ENCODE peak calls at places on chromosomes 3 and 15, in six cellular contexts. One of them, this sample, is unnamed.
A peak's percentile ranks its signal among the peaks of the same experiment; 100 is the strongest.

GRCh38 chr3:35198857-35199256 is 440.5 kb upstream of the ARPP21 start:
- DNase-seq in T-helper 2 cell: no peak
- DNase-seq in activated naive CD4-positive, alpha-beta T cell treated with anti-CD3 and anti-CD28 coated beads, Interleukin-2, amount 10 ng/mL, durations not matched to agents 7 days and 5 days: no peak
- DNase-seq in GM13977: no peak
- DNase-seq in RWPE1: no peak
- DNase-seq in suprapubic skin: no peak
- DNase-seq in this sample: no peak

GRCh38 chr15:26772588-26773484 is at the start of gene GABRB3:
- DNase-seq in T-helper 2 cell: no peak
- DNase-seq in activated naive CD4-positive, alpha-beta T cell treated with anti-CD3 and anti-CD28 coated beads, Interleukin-2, amount 10 ng/mL, durations not matched to agents 7 days and 5 days: no peak
- DNase-seq in GM13977: peak; percentile 34
- DNase-seq in RWPE1: no peak
- DNase-seq in suprapubic skin: no peak
- DNase-seq in this sample: no peak

GRCh38 chr3:126252373-126252772 is 72.0 kb upstream of the ALDH1L1 start:
- DNase-seq in T-helper 2 cell: no peak
- DNase-seq in activated naive CD4-positive, alpha-beta T cell treated with anti-CD3 and anti-CD28 coated beads, Interleukin-2, amount 10 ng/mL, durations not matched to agents 7 days and 5 days: no peak
- DNase-seq in GM13977: no peak
- DNase-seq in RWPE1: no peak
- DNase-seq in suprapubic skin: no peak
- DNase-seq in this sample: no peak

GRCh38 chr15:65081758-65082157 is 5.2 kb downstream of the KBTBD13 start:
- DNase-seq in T-helper 2 cell: no peak
- DNase-seq in activated naive CD4-positive, alpha-beta T cell treated with anti-CD3 and anti-CD28 coated beads, Interleukin-2, amount 10 ng/mL, durations not matched to agents 7 days and 5 days: no peak
- DNase-seq in GM13977: no peak
- DNase-seq in RWPE1: no peak
- DNase-seq in suprapubic skin: no peak
- DNase-seq in this sample: no peak

GRCh38 chr3:71010731-71011455 is 572.6 kb downstream of the FOXP1 start:
- DNase-seq in T-helper 2 cell: no peak
- DNase-seq in activated naive CD4-positive, alpha-beta T cell treated with anti-CD3 and anti-CD28 coated beads, Interleukin-2, amount 10 ng/mL, durations not matched to agents 7 days and 5 days: peak; percentile 68
- DNase-seq in GM13977: peak; percentile 31
- DNase-seq in RWPE1: no peak
- DNase-seq in suprapubic skin: no peak
- DNase-seq in this sample: no peak

GRCh38 chr15:97759363-97759762 is 201.1 kb upstream of the ARRDC4 start:
- DNase-seq in T-helper 2 cell: no peak
- DNase-seq in activated naive CD4-positive, alpha-beta T cell treated with anti-CD3 and anti-CD28 coated beads, Interleukin-2, amount 10 ng/mL, durations not matched to agents 7 days and 5 days: no peak
- DNase-seq in GM13977: no peak
- DNase-seq in RWPE1: peak; percentile 41
- DNase-seq in suprapubic skin: no peak
- DNase-seq in this sample: no peak

GRCh38 chr3:153901152-153901551 is 220.0 kb upstream of the ARHGEF26 start:
- DNase-seq in T-helper 2 cell: no peak
- DNase-seq in activated naive CD4-positive, alpha-beta T cell treated with anti-CD3 and anti-CD28 coated beads, Interleukin-2, amount 10 ng/mL, durations not matched to agents 7 days and 5 days: no peak
- DNase-seq in GM13977: no peak
- DNase-seq in RWPE1: no peak
- DNase-seq in suprapubic skin: no peak
- DNase-seq in this sample: no peak

GRCh38 chr3:24137958-24138875 is 193.1 kb downstream of the NR1D2 start:
- DNase-seq in T-helper 2 cell: no peak
- DNase-seq in activated naive CD4-positive, alpha-beta T cell treated with anti-CD3 and anti-CD28 coated beads, Interleukin-2, amount 10 ng/mL, durations not matched to agents 7 days and 5 days: no peak
- DNase-seq in GM13977: no peak
- DNase-seq in RWPE1: peak; percentile 17
- DNase-seq in suprapubic skin: no peak
- DNase-seq in this sample: no peak

GRCh38 chr15:68298882-68299381 is 21.4 kb downstream of the FEM1B start:
- DNase-seq in T-helper 2 cell: no peak
- DNase-seq in activated naive CD4-positive, alpha-beta T cell treated with anti-CD3 and anti-CD28 coated beads, Interleukin-2, amount 10 ng/mL, durations not matched to agents 7 days and 5 days: peak; percentile 37
- DNase-seq in GM13977: peak; percentile 69
- DNase-seq in RWPE1: no peak
- DNase-seq in suprapubic skin: no peak
- DNase-seq in this sample: peak; percentile 41

GRCh38 chr3:124812291-124813265 is 74.6 kb downstream of the ITGB5 start:
- DNase-seq in T-helper 2 cell: no peak
- DNase-seq in activated naive CD4-positive, alpha-beta T cell treated with anti-CD3 and anti-CD28 coated beads, Interleukin-2, amount 10 ng/mL, durations not matched to agents 7 days and 5 days: no peak
- DNase-seq in GM13977: no peak
- DNase-seq in RWPE1: peak; percentile 60
- DNase-seq in suprapubic skin: peak; percentile 80
- DNase-seq in this sample: peak; percentile 93

GRCh38 chr3:142976621-142977398 is 13.3 kb upstream of the PAQR9 start:
- DNase-seq in T-helper 2 cell: no peak
- DNase-seq in activated naive CD4-positive, alpha-beta T cell treated with anti-CD3 and anti-CD28 coated beads, Interleukin-2, amount 10 ng/mL, durations not matched to agents 7 days and 5 days: no peak
- DNase-seq in GM13977: no peak
- DNase-seq in RWPE1: peak; percentile 85
- DNase-seq in suprapubic skin: no peak
- DNase-seq in this sample: no peak

GRCh38 chr15:55712363-55712762 is 30.6 kb downstream of the PRTG start:
- DNase-seq in T-helper 2 cell: no peak
- DNase-seq in activated naive CD4-positive, alpha-beta T cell treated with anti-CD3 and anti-CD28 coated beads, Interleukin-2, amount 10 ng/mL, durations not matched to agents 7 days and 5 days: no peak
- DNase-seq in GM13977: no peak
- DNase-seq in RWPE1: no peak
- DNase-seq in suprapubic skin: no peak
- DNase-seq in this sample: no peak

GRCh38 chr3:161350916-161351315 is 20.4 kb downstream of the SPTSSB start:
- DNase-seq in T-helper 2 cell: no peak
- DNase-seq in activated naive CD4-positive, alpha-beta T cell treated with anti-CD3 and anti-CD28 coated beads, Interleukin-2, amount 10 ng/mL, durations not matched to agents 7 days and 5 days: no peak
- DNase-seq in GM13977: no peak
- DNase-seq in RWPE1: no peak
- DNase-seq in suprapubic skin: no peak
- DNase-seq in this sample: no peak

GRCh38 chr3:197466586-197467399 is 89.0 kb downstream of the BDH1 start:
- DNase-seq in T-helper 2 cell: no peak
- DNase-seq in activated naive CD4-positive, alpha-beta T cell treated with anti-CD3 and anti-CD28 coated beads, Interleukin-2, amount 10 ng/mL, durations not matched to agents 7 days and 5 days: no peak
- DNase-seq in GM13977: no peak
- DNase-seq in RWPE1: peak; percentile 54
- DNase-seq in suprapubic skin: no peak
- DNase-seq in this sample: no peak

GRCh38 chr15:80093854-80094418 is 34.5 kb downstream of the ZFAND6 start:
- DNase-seq in T-helper 2 cell: no peak
- DNase-seq in activated naive CD4-positive, alpha-beta T cell treated with anti-CD3 and anti-CD28 coated beads, Interleukin-2, amount 10 ng/mL, durations not matched to agents 7 days and 5 days: no peak
- DNase-seq in GM13977: no peak
- DNase-seq in RWPE1: peak; percentile 50
- DNase-seq in suprapubic skin: no peak
- DNase-seq in this sample: no peak

GRCh38 chr15:84955089-84955848 is 26.4 kb upstream of the PDE8A start:
- DNase-seq in T-helper 2 cell: no peak
- DNase-seq in activated naive CD4-positive, alpha-beta T cell treated with anti-CD3 and anti-CD28 coated beads, Interleukin-2, amount 10 ng/mL, durations not matched to agents 7 days and 5 days: peak; percentile 48
- DNase-seq in GM13977: peak; percentile 45
- DNase-seq in RWPE1: peak; percentile 74
- DNase-seq in suprapubic skin: peak; percentile 75
- DNase-seq in this sample: peak; percentile 84

GRCh38 chr3:105752791-105753415 is 115.9 kb downstream of the CBLB start:
- DNase-seq in T-helper 2 cell: no peak
- DNase-seq in activated naive CD4-positive, alpha-beta T cell treated with anti-CD3 and anti-CD28 coated beads, Interleukin-2, amount 10 ng/mL, durations not matched to agents 7 days and 5 days: peak; percentile 60
- DNase-seq in GM13977: no peak
- DNase-seq in RWPE1: peak; percentile 3
- DNase-seq in suprapubic skin: no peak
- DNase-seq in this sample: no peak

GRCh38 chr15:74193305-74193718 is 9.3 kb downstream of the STRA6 start:
- DNase-seq in T-helper 2 cell: no peak
- DNase-seq in activated naive CD4-positive, alpha-beta T cell treated with anti-CD3 and anti-CD28 coated beads, Interleukin-2, amount 10 ng/mL, durations not matched to agents 7 days and 5 days: no peak
- DNase-seq in GM13977: no peak
- DNase-seq in RWPE1: peak; percentile 86
- DNase-seq in suprapubic skin: no peak
- DNase-seq in this sample: no peak

GRCh38 chr3:179775416-179776122 is 122.7 kb downstream of the USP13 start:
- DNase-seq in T-helper 2 cell: no peak
- DNase-seq in activated naive CD4-positive, alpha-beta T cell treated with anti-CD3 and anti-CD28 coated beads, Interleukin-2, amount 10 ng/mL, durations not matched to agents 7 days and 5 days: no peak
- DNase-seq in GM13977: no peak
- DNase-seq in RWPE1: no peak
- DNase-seq in suprapubic skin: no peak
- DNase-seq in this sample: no peak

GRCh38 chr15:48602358-48603122 is 43.0 kb downstream of the FBN1 start:
- DNase-seq in T-helper 2 cell: no peak
- DNase-seq in activated naive CD4-positive, alpha-beta T cell treated with anti-CD3 and anti-CD28 coated beads, Interleukin-2, amount 10 ng/mL, durations not matched to agents 7 days and 5 days: no peak
- DNase-seq in GM13977: no peak
- DNase-seq in RWPE1: peak; percentile 29
- DNase-seq in suprapubic skin: no peak
- DNase-seq in this sample: no peak

GRCh38 chr15:100430381-100430780 is 88.6 kb upstream of the ADAMTS17 start:
- DNase-seq in T-helper 2 cell: no peak
- DNase-seq in activated naive CD4-positive, alpha-beta T cell treated with anti-CD3 and anti-CD28 coated beads, Interleukin-2, amount 10 ng/mL, durations not matched to agents 7 days and 5 days: no peak
- DNase-seq in GM13977: no peak
- DNase-seq in RWPE1: no peak
- DNase-seq in suprapubic skin: no peak
- DNase-seq in this sample: no peak

GRCh38 chr3:108603689-108604088 is 14.2 kb downstream of the DZIP3 start:
- DNase-seq in T-helper 2 cell: no peak
- DNase-seq in activated naive CD4-positive, alpha-beta T cell treated with anti-CD3 and anti-CD28 coated beads, Interleukin-2, amount 10 ng/mL, durations not matched to agents 7 days and 5 days: peak; percentile 22
- DNase-seq in GM13977: no peak
- DNase-seq in RWPE1: no peak
- DNase-seq in suprapubic skin: no peak
- DNase-seq in this sample: no peak

GRCh38 chr3:170835346-170835745 is 34.6 kb downstream of the RPL22L1 start:
- DNase-seq in T-helper 2 cell: no peak
- DNase-seq in activated naive CD4-positive, alpha-beta T cell treated with anti-CD3 and anti-CD28 coated beads, Interleukin-2, amount 10 ng/mL, durations not matched to agents 7 days and 5 days: no peak
- DNase-seq in GM13977: no peak
- DNase-seq in RWPE1: no peak
- DNase-seq in suprapubic skin: no peak
- DNase-seq in this sample: no peak

GRCh38 chr3:126256256-126256655 is 75.9 kb upstream of the ALDH1L1 start:
- DNase-seq in T-helper 2 cell: no peak
- DNase-seq in activated naive CD4-positive, alpha-beta T cell treated with anti-CD3 and anti-CD28 coated beads, Interleukin-2, amount 10 ng/mL, durations not matched to agents 7 days and 5 days: no peak
- DNase-seq in GM13977: no peak
- DNase-seq in RWPE1: no peak
- DNase-seq in suprapubic skin: no peak
- DNase-seq in this sample: no peak

GRCh38 chr3:25182794-25183193 is 245.3 kb upstream of the RARB start:
- DNase-seq in T-helper 2 cell: no peak
- DNase-seq in activated naive CD4-positive, alpha-beta T cell treated with anti-CD3 and anti-CD28 coated beads, Interleukin-2, amount 10 ng/mL, durations not matched to agents 7 days and 5 days: no peak
- DNase-seq in GM13977: no peak
- DNase-seq in RWPE1: no peak
- DNase-seq in suprapubic skin: no peak
- DNase-seq in this sample: no peak

GRCh38 chr3:5875056-5875455 is 687.5 kb downstream of the EDEM1 start:
- DNase-seq in T-helper 2 cell: no peak
- DNase-seq in activated naive CD4-positive, alpha-beta T cell treated with anti-CD3 and anti-CD28 coated beads, Interleukin-2, amount 10 ng/mL, durations not matched to agents 7 days and 5 days: no peak
- DNase-seq in GM13977: no peak
- DNase-seq in RWPE1: no peak
- DNase-seq in suprapubic skin: no peak
- DNase-seq in this sample: no peak

GRCh38 chr3:37386627-37387230 is 212.3 kb upstream of the LRRFIP2 start:
- DNase-seq in T-helper 2 cell: no peak
- DNase-seq in activated naive CD4-positive, alpha-beta T cell treated with anti-CD3 and anti-CD28 coated beads, Interleukin-2, amount 10 ng/mL, durations not matched to agents 7 days and 5 days: no peak
- DNase-seq in GM13977: no peak
- DNase-seq in RWPE1: no peak
- DNase-seq in suprapubic skin: no peak
- DNase-seq in this sample: no peak

GRCh38 chr3:13934813-13935212 is 54.9 kb upstream of the WNT7A start:
- DNase-seq in T-helper 2 cell: no peak
- DNase-seq in activated naive CD4-positive, alpha-beta T cell treated with anti-CD3 and anti-CD28 coated beads, Interleukin-2, amount 10 ng/mL, durations not matched to agents 7 days and 5 days: no peak
- DNase-seq in GM13977: no peak
- DNase-seq in RWPE1: no peak
- DNase-seq in suprapubic skin: no peak
- DNase-seq in this sample: peak; percentile 49

This sample was measured in coronary artery.